ENCODE peak calls at places on chromosomes 4 and X, in nine cellular contexts. I is heart left ventricle, O is pancreas, W is body of pancreas, X is PC-3, M is tibial nerve, G is fibroblast of lung, E is psoas muscle, N is IMR-90. Z is an unnamed sample. For H3K4me1 and H3K9me3, the result is how much of the 10 kb centered on the place peaks cover.

GRCh38 chr4:83114576-83114975 is at the start of gene PLAC8:
- DNase-seq in I (no peak), O (no peak), W (no peak), X (peak), M (no peak), G (peak), E (no peak), N (no peak), Z (no peak)

GRCh38 chr4:3765271-3766206 is 646 bp upstream of the ADRA2C start:
- DNase-seq in I (peak), O (peak), W (peak), X (peak), M (no peak), G (peak), E (peak), N (peak), Z (peak)

GRCh38 chrX:75623535-75623934 is 100.7 kb upstream of the ZDHHC15 start:
- DNase-seq in I (no peak), O (no peak), W (no peak), X (no peak), M (no peak), G (no peak), E (no peak), N (no peak), Z (no peak)

GRCh38 chr4:3880595-3881120 is 114.5 kb downstream of the ADRA2C start:
- DNase-seq in I (peak), O (peak), W (peak), X (peak), M (no peak), G (peak), E (peak), N (peak), Z (no peak)

GRCh38 chr4:151987606-151988005 is 226.8 kb upstream of the GATB start:
- DNase-seq in I (no peak), O (no peak), W (no peak), X (no peak), M (no peak), G (peak), E (no peak), N (no peak), Z (no peak)

GRCh38 chr4:24372915-24373314 is 211.4 kb downstream of the DHX15 start:
- DNase-seq in I (no peak), O (no peak), W (no peak), X (no peak), M (no peak), G (no peak), E (no peak), N (no peak), Z (no peak)

GRCh38 chr4:37599092-37599800 is 86.9 kb downstream of the RELL1 start:
- DNase-seq in I (no peak), O (no peak), W (no peak), X (no peak), M (no peak), G (no peak), E (no peak), N (no peak), Z (no peak)

GRCh38 chr4:80202784-80203553 is 5.7 kb downstream of the PRDM8 start:
- DNase-seq in I (no peak), O (peak), W (peak), X (no peak), M (no peak), G (peak), E (no peak), N (peak), Z (no peak)

GRCh38 chr4:176838611-176839411 is 46.1 kb upstream of the VEGFC start:
- DNase-seq in I (peak), O (no peak), W (no peak), X (peak), M (no peak), G (peak), E (no peak), N (peak), Z (no peak)

GRCh38 chr4:101835121-101835904 is 44.8 kb downstream of the BANK1 start:
- DNase-seq in I (no peak), O (no peak), W (peak), X (peak), M (peak), G (peak), E (no peak), N (peak), Z (no peak)

GRCh38 chrX:108699368-108699767 is 37.0 kb downstream of the IRS4 start:
- DNase-seq in I (no peak), O (no peak), W (no peak), X (peak), M (no peak), G (peak), E (no peak), N (peak), Z (no peak)

GRCh38 chr4:3786196-3786869 is 20.1 kb downstream of the ADRA2C start:
- DNase-seq in I (peak), O (peak), W (peak), X (peak), M (no peak), G (no peak), E (no peak), N (no peak), Z (no peak)

GRCh38 chr4:21780158-21780557 is 168.4 kb downstream of the KCNIP4 start:
- DNase-seq in I (no peak), O (no peak), W (no peak), X (no peak), M (no peak), G (peak), E (no peak), N (peak), Z (no peak)

GRCh38 chrX:10884246-10884645 is 226.9 kb upstream of the HCCS start:
- DNase-seq in I (no peak), O (no peak), W (no peak), X (no peak), M (no peak), G (no peak), E (no peak), N (peak), Z (no peak)

GRCh38 chr4:139809207-139810157 is 143.9 kb downstream of the MGST2 start:
- DNase-seq in I (no peak), O (no peak), W (no peak), X (no peak), M (no peak), G (no peak), E (no peak), N (no peak), Z (no peak)
- H3K27ac ChIP-seq in I (peak), O (no peak), W (peak), X (no peak), M (peak), G (no peak), E (peak), N (no peak), Z (no peak)

GRCh38 chrX:19848110-19848509 is 39.3 kb downstream of the SH3KBP1 start:
- DNase-seq in I (no peak), O (no peak), W (no peak), X (no peak), M (no peak), G (no peak), E (no peak), N (no peak), Z (no peak)
- H3K4me1 ChIP-seq in I (under half), O (under half), W (under half), X (under half), M (under half), G (under half), E (under half), N (under half), Z (under half)

GRCh38 chr4:385934-386707 is 48.5 kb downstream of the ZNF141 start:
- DNase-seq in I (no peak), O (no peak), W (no peak), X (no peak), M (no peak), G (no peak), E (no peak), N (no peak), Z (no peak)
- H3K9me3 ChIP-seq in I (half or more), O (under half), W (under half), X (under half), M (half or more), G (under half), E (half or more), N (half or more), Z (half or more)

DNA sequence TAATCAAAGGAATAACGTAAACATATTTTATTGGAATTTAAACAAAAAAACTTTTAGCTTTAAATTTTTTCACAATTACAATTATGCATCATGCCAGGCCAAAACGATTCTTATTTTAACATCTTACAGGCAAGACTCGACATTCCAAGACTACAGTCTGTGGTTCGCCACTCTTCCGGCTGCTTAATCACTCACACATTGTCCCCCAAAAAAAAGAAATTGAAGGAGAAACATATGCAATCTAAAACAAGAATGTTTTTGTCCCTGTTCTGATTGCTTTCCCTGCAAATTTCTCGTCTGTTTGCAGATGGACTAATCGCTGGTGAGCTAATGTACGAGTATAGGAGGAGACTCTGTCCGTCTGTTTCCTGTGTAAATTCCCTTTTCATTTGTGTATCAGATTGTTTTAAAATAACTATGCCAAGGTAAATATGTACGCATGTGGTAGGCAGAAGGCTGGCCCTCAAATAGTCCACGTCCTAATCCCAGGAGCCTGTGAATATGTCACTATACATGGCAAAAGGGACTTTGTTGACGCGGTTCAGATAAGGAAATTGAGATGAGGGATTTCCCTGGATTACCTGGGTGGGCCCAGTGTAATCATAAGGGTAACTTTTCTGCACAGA is 37.7 kb upstream of the MTNR1A start:
- DNase-seq in I (no peak), O (no peak), W (no peak), X (no peak), M (no peak), G (no peak), E (no peak), N (no peak), Z (no peak)
- H3K27ac ChIP-seq in I (no peak), O (no peak), W (no peak), X (no peak), M (no peak), G (no peak), E (no peak), N (no peak), Z (no peak)

GRCh38 chr4:53100801-53101581 is 238.9 kb downstream of the RASL11B start:
- DNase-seq in I (no peak), O (no peak), W (no peak), X (peak), M (no peak), G (peak), E (no peak), N (peak), Z (no peak)
- H3K4me1 ChIP-seq in I (under half), O (under half), W (under half), X (under half), M (under half), G (under half), E (under half), N (under half), Z (under half)

DNA sequence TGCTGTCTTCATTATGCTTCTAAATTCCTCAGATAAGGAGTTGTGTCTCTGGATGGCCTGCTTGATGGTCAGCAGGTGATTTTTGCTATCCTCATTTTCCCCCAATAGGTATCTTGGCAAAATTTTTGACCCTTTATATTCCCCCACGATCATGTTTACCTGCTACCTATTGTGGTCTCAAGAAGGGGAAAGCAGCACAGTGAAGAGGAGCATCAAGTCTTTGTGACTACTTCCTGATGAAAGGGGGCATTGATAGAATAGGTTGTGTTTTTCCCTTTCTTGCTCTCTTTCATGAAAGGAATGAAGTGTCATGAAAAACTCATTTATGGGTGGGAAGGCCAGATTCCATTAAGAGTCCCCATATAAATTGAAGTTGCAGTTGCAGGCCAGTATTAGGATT is 153.8 kb downstream of the KLF8 start:
- DNase-seq in I (no peak), O (no peak), W (no peak), X (no peak), M (no peak), G (no peak), E (no peak), N (no peak), Z (no peak)
- H3K9me3 ChIP-seq in I (under half), O (under half), W (under half), X (under half), M (under half), G (under half), E (under half), N (under half), Z (under half)

GRCh38 chrX:74061879-74062278 is 242.1 kb upstream of the ZCCHC13 start:
- DNase-seq in I (no peak), O (no peak), W (no peak), X (no peak), M (no peak), G (no peak), E (no peak), N (no peak), Z (no peak)

GRCh38 chrX:74063426-74064155 is 240.4 kb upstream of the ZCCHC13 start:
- DNase-seq in I (no peak), O (no peak), W (no peak), X (peak), M (no peak), G (no peak), E (no peak), N (no peak), Z (no peak)

DNA sequence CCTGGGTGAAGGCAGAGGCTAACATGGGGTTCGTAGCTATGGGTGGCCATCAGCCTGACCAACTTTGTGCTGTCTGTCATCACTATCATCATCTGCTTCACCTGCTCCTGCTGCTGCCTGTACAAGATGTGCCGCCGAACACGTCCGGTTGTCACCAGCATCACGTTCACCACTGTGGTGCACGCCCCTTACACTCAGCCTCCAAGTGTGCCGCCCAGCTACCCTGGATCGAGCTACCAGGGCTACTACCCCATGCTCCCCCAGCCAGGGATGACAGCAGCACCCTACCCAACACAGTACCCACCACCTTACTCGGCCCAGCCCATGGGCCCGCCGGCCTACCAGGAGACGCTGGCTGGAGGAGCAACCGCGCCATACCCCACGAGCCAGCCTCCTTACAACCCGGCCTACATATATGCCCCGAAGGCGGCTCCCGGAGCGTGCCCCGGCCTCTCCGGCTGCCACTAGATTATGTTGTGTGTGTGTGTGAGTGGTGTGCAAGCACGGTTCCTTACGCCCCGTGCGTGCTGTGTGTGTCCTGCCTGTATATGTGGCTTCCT is 238.1 kb upstream of the ZCCHC13 start:
- DNase-seq in I (no peak), O (no peak), W (no peak), X (no peak), M (no peak), G (no peak), E (no peak), N (no peak), Z (no peak)
- H3K27ac ChIP-seq in I (no peak), O (no peak), W (no peak), X (no peak), M (no peak), G (no peak), E (no peak), N (no peak), Z (no peak)

GRCh38 chr4:54056360-54056759 is 8.0 kb downstream of the CHIC2 start:
- DNase-seq in I (no peak), O (no peak), W (no peak), X (no peak), M (no peak), G (no peak), E (no peak), N (no peak), Z (no peak)
- H3K4me1 ChIP-seq in I (half or more), O (under half), W (half or more), X (under half), M (under half), G (under half), E (half or more), N (under half), Z (under half)

Z was measured in ascending aorta.